ENCODE peak calls at places on chromosomes 2 and 18, in eight cellular contexts. One of them, this sample, is unnamed. For H3K4me1, the result is how much of the 10 kb centered on the place peaks cover.

GRCh38 chr18:50638623-50639398 is 78.9 kb downstream of the MAPK4 start:
- DNase-seq in CD8-positive, alpha-beta memory T cell: no peak
- DNase-seq in sigmoid colon: no peak
- DNase-seq in A549: no peak
- DNase-seq in neural progenitor cell: peak
- DNase-seq in gastrocnemius medialis: no peak
- DNase-seq in aorta: no peak
- DNase-seq in ovary: no peak
- DNase-seq in this sample: no peak

GRCh38 chr2:46781468-46782189 is 134.0 kb downstream of the MCFD2 start:
- DNase-seq in CD8-positive, alpha-beta memory T cell: no peak
- DNase-seq in A549: no peak
- DNase-seq in sigmoid colon: no peak
- DNase-seq in neural progenitor cell: no peak
- DNase-seq in aorta: no peak
- DNase-seq in gastrocnemius medialis: no peak
- DNase-seq in ovary: no peak
- DNase-seq in this sample: no peak

GRCh38 chr2:197286805-197287595 is 23.6 kb downstream of the ANKRD44 start:
- DNase-seq in A549: peak
- DNase-seq in ovary: peak
- DNase-seq in sigmoid colon: peak
- DNase-seq in neural progenitor cell: no peak
- DNase-seq in CD8-positive, alpha-beta memory T cell: peak
- DNase-seq in aorta: peak
- DNase-seq in gastrocnemius medialis: no peak
- DNase-seq in this sample: peak

GRCh38 chr2:236887519-236887918 is 198.2 kb upstream of the COPS8 start:
- DNase-seq in neural progenitor cell: no peak
- DNase-seq in A549: no peak
- DNase-seq in sigmoid colon: peak
- DNase-seq in gastrocnemius medialis: no peak
- DNase-seq in ovary: no peak
- DNase-seq in CD8-positive, alpha-beta memory T cell: no peak
- DNase-seq in aorta: peak
- DNase-seq in this sample: no peak

GRCh38 chr2:101770672-101771071 is 73.2 kb downstream of the MAP4K4 start:
- DNase-seq in neural progenitor cell: peak
- DNase-seq in CD8-positive, alpha-beta memory T cell: no peak
- DNase-seq in aorta: no peak
- DNase-seq in gastrocnemius medialis: no peak
- DNase-seq in A549: peak
- DNase-seq in ovary: no peak
- DNase-seq in sigmoid colon: no peak
- DNase-seq in this sample: peak

GRCh38 chr2:73085691-73086090 is 14.2 kb upstream of the SFXN5 start:
- DNase-seq in A549: peak
- DNase-seq in CD8-positive, alpha-beta memory T cell: peak
- DNase-seq in neural progenitor cell: peak
- DNase-seq in ovary: peak
- DNase-seq in gastrocnemius medialis: peak
- DNase-seq in sigmoid colon: peak
- DNase-seq in aorta: peak
- DNase-seq in this sample: peak

GRCh38 chr18:58576641-58577251 is 52.1 kb downstream of the ALPK2 start:
- DNase-seq in CD8-positive, alpha-beta memory T cell: no peak
- DNase-seq in ovary: no peak
- DNase-seq in neural progenitor cell: no peak
- DNase-seq in A549: no peak
- DNase-seq in sigmoid colon: no peak
- DNase-seq in gastrocnemius medialis: no peak
- DNase-seq in aorta: no peak
- DNase-seq in this sample: no peak

GRCh38 chr18:26468931-26469340 is 79.4 kb downstream of the KCTD1 start:
- DNase-seq in aorta: no peak
- DNase-seq in sigmoid colon: no peak
- DNase-seq in CD8-positive, alpha-beta memory T cell: no peak
- DNase-seq in ovary: no peak
- DNase-seq in A549: no peak
- DNase-seq in neural progenitor cell: peak
- DNase-seq in gastrocnemius medialis: no peak
- DNase-seq in this sample: no peak

GRCh38 chr18:26482567-26482966 is 65.8 kb downstream of the KCTD1 start:
- DNase-seq in CD8-positive, alpha-beta memory T cell: no peak
- DNase-seq in A549: no peak
- DNase-seq in gastrocnemius medialis: no peak
- DNase-seq in neural progenitor cell: peak
- DNase-seq in aorta: no peak
- DNase-seq in ovary: no peak
- DNase-seq in sigmoid colon: no peak
- DNase-seq in this sample: no peak

GRCh38 chr2:216516730-216517350 is 18.2 kb downstream of the RPL37A start:
- DNase-seq in aorta: no peak
- DNase-seq in gastrocnemius medialis: no peak
- DNase-seq in sigmoid colon: no peak
- DNase-seq in A549: peak
- DNase-seq in CD8-positive, alpha-beta memory T cell: no peak
- DNase-seq in ovary: no peak
- DNase-seq in neural progenitor cell: peak
- DNase-seq in this sample: peak

GRCh38 chr2:181785677-181786344 is 105.5 kb upstream of the NEUROD1 start:
- DNase-seq in sigmoid colon: no peak
- DNase-seq in neural progenitor cell: no peak
- DNase-seq in ovary: no peak
- DNase-seq in gastrocnemius medialis: no peak
- DNase-seq in A549: no peak
- DNase-seq in aorta: no peak
- DNase-seq in CD8-positive, alpha-beta memory T cell: no peak
- DNase-seq in this sample: no peak

GRCh38 chr2:46909771-46910419 is 5.7 kb downstream of the MCFD2 start:
- DNase-seq in CD8-positive, alpha-beta memory T cell: no peak
- DNase-seq in aorta: no peak
- DNase-seq in gastrocnemius medialis: peak
- DNase-seq in neural progenitor cell: no peak
- DNase-seq in ovary: no peak
- DNase-seq in A549: peak
- DNase-seq in sigmoid colon: no peak
- DNase-seq in this sample: peak

GRCh38 chr2:157871415-157871814 is 4.7 kb downstream of the ACVR1 start:
- DNase-seq in A549: no peak
- DNase-seq in sigmoid colon: no peak
- DNase-seq in neural progenitor cell: no peak
- DNase-seq in ovary: no peak
- DNase-seq in CD8-positive, alpha-beta memory T cell: no peak
- DNase-seq in aorta: no peak
- DNase-seq in gastrocnemius medialis: no peak
- DNase-seq in this sample: no peak

GRCh38 chr2:78521938-78522337 is 503.6 kb upstream of the REG3G start:
- DNase-seq in aorta: no peak
- DNase-seq in neural progenitor cell: no peak
- DNase-seq in A549: no peak
- DNase-seq in sigmoid colon: no peak
- DNase-seq in ovary: no peak
- DNase-seq in gastrocnemius medialis: no peak
- DNase-seq in CD8-positive, alpha-beta memory T cell: no peak
- DNase-seq in this sample: no peak

GRCh38 chr2:71939588-71940535 is 207.8 kb downstream of the CYP26B1 start:
- DNase-seq in sigmoid colon: no peak
- DNase-seq in A549: no peak
- DNase-seq in CD8-positive, alpha-beta memory T cell: no peak
- DNase-seq in aorta: peak
- DNase-seq in neural progenitor cell: no peak
- DNase-seq in gastrocnemius medialis: peak
- DNase-seq in ovary: no peak
- DNase-seq in this sample: no peak

GRCh38 chr18:77482190-77482928 is 232.7 kb downstream of the GALR1 start:
- DNase-seq in sigmoid colon: no peak
- DNase-seq in A549: no peak
- DNase-seq in ovary: no peak
- DNase-seq in gastrocnemius medialis: no peak
- DNase-seq in neural progenitor cell: peak
- DNase-seq in CD8-positive, alpha-beta memory T cell: no peak
- DNase-seq in aorta: no peak
- DNase-seq in this sample: no peak

GRCh38 chr2:8009010-8009597 is 672.8 kb upstream of the ID2 start:
- DNase-seq in A549: no peak
- DNase-seq in gastrocnemius medialis: no peak
- DNase-seq in neural progenitor cell: no peak
- DNase-seq in CD8-positive, alpha-beta memory T cell: no peak
- DNase-seq in ovary: no peak
- DNase-seq in sigmoid colon: no peak
- DNase-seq in aorta: peak
- DNase-seq in this sample: no peak

DNA sequence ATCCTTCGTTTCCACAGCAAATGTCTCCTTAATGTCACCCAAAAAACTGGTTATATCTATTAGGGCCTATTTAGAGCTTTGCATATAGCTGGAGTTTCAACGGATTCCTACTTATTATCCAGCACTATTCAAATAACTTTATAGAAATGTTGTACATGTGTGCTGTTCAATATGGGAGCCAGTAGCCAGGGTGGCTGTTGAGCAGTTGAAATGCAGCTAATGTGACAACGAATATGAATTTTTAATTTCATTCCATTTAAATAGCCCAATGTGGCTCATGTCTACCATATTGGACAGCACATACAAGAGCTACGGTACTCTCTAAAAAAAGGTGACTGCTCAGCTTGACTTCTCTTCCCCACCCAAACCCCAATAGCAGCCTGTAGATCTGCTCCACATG is 2.4 kb downstream of the APOB start:
- DNase-seq in aorta: no peak
- DNase-seq in sigmoid colon: no peak
- DNase-seq in gastrocnemius medialis: no peak
- DNase-seq in CD8-positive, alpha-beta memory T cell: no peak
- DNase-seq in neural progenitor cell: no peak
- DNase-seq in A549: no peak
- DNase-seq in ovary: no peak
- DNase-seq in this sample: no peak
- H3K27ac ChIP-seq in aorta: no peak
- H3K27ac ChIP-seq in sigmoid colon: no peak
- H3K27ac ChIP-seq in gastrocnemius medialis: no peak
- H3K27ac ChIP-seq in CD8-positive, alpha-beta memory T cell: no peak
- H3K27ac ChIP-seq in neural progenitor cell: no peak
- H3K27ac ChIP-seq in A549: no peak
- H3K27ac ChIP-seq in ovary: no peak
- H3K27ac ChIP-seq in this sample: no peak

DNA sequence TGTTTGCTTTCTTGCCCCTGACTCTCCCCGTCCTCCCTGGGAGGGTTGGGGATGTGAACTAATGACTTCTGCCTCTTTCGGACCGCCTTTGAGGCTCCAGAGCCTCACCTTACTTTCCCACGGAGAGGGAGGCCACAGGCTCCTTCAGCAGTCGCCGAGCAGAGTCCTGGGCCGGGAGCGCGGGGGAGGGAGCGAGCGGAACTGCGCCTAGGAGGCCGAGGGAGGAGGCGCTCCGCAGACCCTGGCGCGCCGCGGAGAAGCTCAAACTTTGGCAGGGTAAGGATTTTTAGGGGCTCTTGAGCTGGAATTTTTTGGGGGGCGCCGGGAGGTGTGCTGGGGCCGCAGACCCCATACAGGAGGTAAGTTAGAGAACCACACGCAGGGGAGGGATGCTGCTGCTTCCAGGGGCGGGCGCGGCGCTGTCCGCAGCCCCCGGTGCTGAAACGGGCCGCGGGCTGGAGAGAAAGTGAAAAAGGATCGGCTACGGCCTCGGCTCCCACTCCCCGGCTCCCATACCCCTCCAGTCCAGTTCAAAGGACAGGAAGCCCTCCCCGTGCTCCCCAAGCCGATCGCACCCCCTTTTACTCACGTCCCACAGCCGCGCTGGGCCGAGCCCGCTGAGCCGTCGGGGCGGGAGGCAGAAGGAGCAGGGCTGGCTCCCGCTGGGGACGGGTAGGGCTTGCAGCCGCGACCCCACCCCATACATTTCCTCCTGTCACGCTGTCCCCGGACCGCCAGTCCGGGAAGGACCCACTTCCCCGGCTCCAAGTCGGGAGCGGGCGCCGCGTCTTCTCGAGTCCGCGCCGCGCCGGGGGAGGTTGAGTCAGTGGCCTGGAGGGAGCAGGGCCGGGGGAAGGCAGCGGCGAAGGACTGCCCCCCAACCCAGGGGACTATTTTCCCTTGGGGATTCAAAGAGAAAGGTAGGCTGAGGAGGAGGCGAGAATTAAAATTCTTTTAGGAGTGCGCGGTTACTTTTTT is at the start of gene CNGA3:
- DNase-seq in CD8-positive, alpha-beta memory T cell: peak
- DNase-seq in A549: no peak
- DNase-seq in gastrocnemius medialis: no peak
- DNase-seq in sigmoid colon: no peak
- DNase-seq in aorta: no peak
- DNase-seq in neural progenitor cell: peak
- DNase-seq in ovary: peak
- DNase-seq in this sample: peak
- H3K4me3 ChIP-seq in CD8-positive, alpha-beta memory T cell: no peak
- H3K4me3 ChIP-seq in A549: no peak
- H3K4me3 ChIP-seq in gastrocnemius medialis: peak
- H3K4me3 ChIP-seq in sigmoid colon: peak
- H3K4me3 ChIP-seq in aorta: no peak
- H3K4me3 ChIP-seq in neural progenitor cell: peak
- H3K4me3 ChIP-seq in ovary: no peak
- H3K4me3 ChIP-seq in this sample: no peak

DNA sequence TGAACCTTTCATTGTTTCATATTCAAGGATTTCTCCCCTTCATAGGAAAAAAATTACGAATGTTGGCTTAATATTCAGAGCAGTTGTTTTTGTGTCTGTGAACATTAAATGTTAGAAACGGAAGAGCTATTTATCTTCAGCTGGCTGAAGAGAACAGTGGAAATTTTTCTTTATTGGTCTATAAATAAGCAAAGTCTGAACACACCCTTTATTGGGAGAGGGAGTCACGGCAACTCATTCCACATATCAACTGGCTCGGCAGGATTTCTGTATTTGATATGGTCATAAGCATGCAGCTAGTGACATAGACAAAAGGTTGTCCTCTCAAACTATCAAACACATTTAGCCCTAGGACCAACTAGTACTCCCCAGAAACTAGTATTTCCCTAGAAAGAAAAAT is 468.4 kb upstream of the HNRNPA3 start:
- DNase-seq in gastrocnemius medialis: no peak
- DNase-seq in CD8-positive, alpha-beta memory T cell: no peak
- DNase-seq in sigmoid colon: no peak
- DNase-seq in ovary: no peak
- DNase-seq in neural progenitor cell: no peak
- DNase-seq in A549: no peak
- DNase-seq in aorta: no peak
- DNase-seq in this sample: no peak
- H3K4me1 ChIP-seq in gastrocnemius medialis: under half
- H3K4me1 ChIP-seq in CD8-positive, alpha-beta memory T cell: under half
- H3K4me1 ChIP-seq in sigmoid colon: under half
- H3K4me1 ChIP-seq in ovary: under half
- H3K4me1 ChIP-seq in neural progenitor cell: under half
- H3K4me1 ChIP-seq in A549: under half
- H3K4me1 ChIP-seq in aorta: under half
- H3K4me1 ChIP-seq in this sample: under half

GRCh38 chr2:171208648-171209047 is 48.0 kb upstream of the TLK1 start:
- DNase-seq in aorta: no peak
- DNase-seq in neural progenitor cell: no peak
- DNase-seq in gastrocnemius medialis: no peak
- DNase-seq in A549: no peak
- DNase-seq in ovary: no peak
- DNase-seq in sigmoid colon: no peak
- DNase-seq in CD8-positive, alpha-beta memory T cell: no peak
- DNase-seq in this sample: no peak
- H3K27ac ChIP-seq in aorta: no peak
- H3K27ac ChIP-seq in neural progenitor cell: no peak
- H3K27ac ChIP-seq in gastrocnemius medialis: no peak
- H3K27ac ChIP-seq in A549: no peak
- H3K27ac ChIP-seq in ovary: no peak
- H3K27ac ChIP-seq in sigmoid colon: no peak
- H3K27ac ChIP-seq in CD8-positive, alpha-beta memory T cell: no peak
- H3K27ac ChIP-seq in this sample: no peak

GRCh38 chr2:160408575-160409291 is 84.9 kb downstream of the RBMS1 start:
- DNase-seq in A549: no peak
- DNase-seq in neural progenitor cell: peak
- DNase-seq in aorta: no peak
- DNase-seq in gastrocnemius medialis: no peak
- DNase-seq in sigmoid colon: no peak
- DNase-seq in ovary: no peak
- DNase-seq in CD8-positive, alpha-beta memory T cell: no peak
- DNase-seq in this sample: no peak
- H3K4me3 ChIP-seq in A549: peak
- H3K4me3 ChIP-seq in neural progenitor cell: peak
- H3K4me3 ChIP-seq in aorta: peak
- H3K4me3 ChIP-seq in gastrocnemius medialis: peak
- H3K4me3 ChIP-seq in sigmoid colon: peak
- H3K4me3 ChIP-seq in ovary: peak
- H3K4me3 ChIP-seq in CD8-positive, alpha-beta memory T cell: no peak
- H3K4me3 ChIP-seq in this sample: no peak

This sample was measured in CD4-positive, CD25-positive, alpha-beta regulatory T cell.